ENCODE peak calls at places on chromosomes 5 and 9, in nine cellular contexts. I is globus pallidus; W is ELF-1; A is mucosa of gallbladder; G is central memory CD4-positive, alpha-beta T cell; U is left colon; K is Calu3; M is HuH-7.5; L is gastrocnemius medialis. B is an unnamed sample.

GRCh38 chr9:7216004-7216821 is 458.4 kb downstream of the KDM4C start:
- DNase-seq in I (no peak), W (peak), A (no peak), G (no peak), U (no peak), K (peak), M (no peak), L (no peak), B (peak)

GRCh38 chr9:88991066-88992030 is at the start of gene S1PR3:
- DNase-seq in I (no peak), W (peak), A (peak), G (no peak), U (no peak), K (peak), M (peak), L (no peak), B (no peak)

GRCh38 chr5:172771439-172772111 is 580 bp upstream of the DUSP1 start:
- DNase-seq in I (peak), W (no peak), A (no peak), G (no peak), U (no peak), K (no peak), M (no peak), L (no peak), B (no peak)

GRCh38 chr5:59583810-59584562 is 309.5 kb downstream of the PDE4D start:
- DNase-seq in I (no peak), W (no peak), A (no peak), G (no peak), U (peak), K (no peak), M (no peak), L (peak), B (no peak)

GRCh38 chr9:134970719-134971118 is 53.0 kb upstream of the FCN1 start:
- DNase-seq in I (no peak), W (no peak), A (no peak), G (no peak), U (no peak), K (no peak), M (no peak), L (no peak), B (no peak)

GRCh38 chr5:79809743-79810142 is 120.1 kb downstream of the CMYA5 start:
- DNase-seq in I (no peak), W (no peak), A (no peak), G (no peak), U (no peak), K (no peak), M (no peak), L (no peak), B (no peak)

GRCh38 chr5:143248391-143248790 is 155.1 kb downstream of the NR3C1 start:
- DNase-seq in I (no peak), W (no peak), A (no peak), G (no peak), U (no peak), K (no peak), M (no peak), L (no peak), B (no peak)

GRCh38 chr5:115465416-115465815 is 79.2 kb downstream of the FEM1C start:
- DNase-seq in I (no peak), W (no peak), A (no peak), G (no peak), U (no peak), K (no peak), M (no peak), L (no peak), B (no peak)

GRCh38 chr5:73448072-73448432 is 525 bp downstream of the FOXD1 start:
- DNase-seq in I (no peak), W (no peak), A (no peak), G (no peak), U (no peak), K (peak), M (peak), L (no peak), B (no peak)

GRCh38 chr5:147063971-147064370 is 170.9 kb upstream of the STK32A start:
- DNase-seq in I (no peak), W (no peak), A (no peak), G (no peak), U (no peak), K (no peak), M (no peak), L (no peak), B (no peak)

GRCh38 chr5:89728750-89729149 is 680.8 kb downstream of the CETN3 start:
- DNase-seq in I (peak), W (no peak), A (peak), G (no peak), U (no peak), K (no peak), M (no peak), L (peak), B (no peak)

GRCh38 chr5:89729623-89730390 is 679.7 kb downstream of the CETN3 start:
- DNase-seq in I (no peak), W (no peak), A (no peak), G (no peak), U (no peak), K (no peak), M (no peak), L (no peak), B (peak)

GRCh38 chr9:134551657-134552348 is 89.8 kb upstream of the COL5A1 start:
- DNase-seq in I (peak), W (peak), A (no peak), G (no peak), U (no peak), K (peak), M (no peak), L (no peak), B (no peak)

GRCh38 chr9:111118256-111118950 is 80.1 kb upstream of the LPAR1 start:
- DNase-seq in I (no peak), W (no peak), A (no peak), G (no peak), U (no peak), K (no peak), M (no peak), L (no peak), B (no peak)

GRCh38 chr9:137312852-137313325 is 10.8 kb upstream of the NRARP start:
- DNase-seq in I (no peak), W (no peak), A (no peak), G (no peak), U (peak), K (no peak), M (no peak), L (no peak), B (no peak)

GRCh38 chr9:35510745-35511428 is 21.0 kb downstream of the RUSC2 start:
- DNase-seq in I (no peak), W (no peak), A (peak), G (no peak), U (peak), K (no peak), M (no peak), L (peak), B (peak)

GRCh38 chr5:41508186-41508585 is 2.2 kb downstream of the PLCXD3 start:
- DNase-seq in I (no peak), W (no peak), A (no peak), G (no peak), U (no peak), K (no peak), M (no peak), L (no peak), B (no peak)

GRCh38 chr9:6055213-6055612 is 39.8 kb upstream of the RANBP6 start:
- DNase-seq in I (peak), W (peak), A (peak), G (peak), U (no peak), K (peak), M (peak), L (no peak), B (peak)

GRCh38 chr9:89342213-89342612 is 23.9 kb downstream of the SECISBP2 start:
- DNase-seq in I (no peak), W (no peak), A (no peak), G (no peak), U (no peak), K (no peak), M (no peak), L (no peak), B (no peak)

GRCh38 chr9:8895498-8896224 is 1096.1 kb upstream of the DMAC1 start:
- DNase-seq in I (peak), W (peak), A (no peak), G (no peak), U (no peak), K (peak), M (no peak), L (no peak), B (peak)

GRCh38 chr9:127612993-127613954 is 1.2 kb downstream of the STXBP1 start:
- DNase-seq in I (peak), W (no peak), A (peak), G (peak), U (peak), K (peak), M (peak), L (peak), B (peak)

GRCh38 chr5:52878671-52879070 is 91.0 kb downstream of the ITGA1 start:
- DNase-seq in I (no peak), W (no peak), A (no peak), G (no peak), U (no peak), K (no peak), M (no peak), L (no peak), B (no peak)

GRCh38 chr9:136916330-136917184 is 28.0 kb downstream of the FBXW5 start:
- DNase-seq in I (no peak), W (no peak), A (no peak), G (no peak), U (no peak), K (no peak), M (no peak), L (no peak), B (no peak)

GRCh38 chr5:8912106-8912505 is 633.8 kb downstream of the SEMA5A start:
- DNase-seq in I (no peak), W (no peak), A (no peak), G (no peak), U (no peak), K (no peak), M (no peak), L (no peak), B (no peak)

GRCh38 chr9:22446950-22447606 is 454 bp downstream of the DMRTA1 start:
- DNase-seq in I (peak), W (peak), A (peak), G (peak), U (peak), K (peak), M (peak), L (peak), B (no peak)

GRCh38 chr5:116063950-116064349 is 20.9 kb upstream of the COMMD10 start:
- DNase-seq in I (no peak), W (no peak), A (no peak), G (no peak), U (no peak), K (no peak), M (no peak), L (no peak), B (no peak)

GRCh38 chr9:116589392-116590354 is 97.4 kb upstream of the TRIM32 start:
- DNase-seq in I (no peak), W (peak), A (no peak), G (no peak), U (no peak), K (no peak), M (peak), L (no peak), B (peak)

GRCh38 chr9:127970401-127971313 is 10.1 kb downstream of the EEIG1 start:
- DNase-seq in I (no peak), W (no peak), A (no peak), G (peak), U (no peak), K (no peak), M (no peak), L (no peak), B (peak)

GRCh38 chr5:35902032-35902681 is 36.3 kb downstream of the CAPSL start:
- DNase-seq in I (no peak), W (no peak), A (no peak), G (no peak), U (no peak), K (no peak), M (no peak), L (no peak), B (no peak)

B was measured in HT-29.